ENCODE peak calls at places on chromosomes 11 and 22, in six cellular contexts. F is RPMI7951, S is aorta, J is upper lobe of right lung, N is fibroblast of lung, R is nephron progenitor cell. W is an unnamed sample.

GRCh38 chr11:99973993-99974392 is 713.1 kb upstream of the ARHGAP42 start:
- DNase-seq in F (no peak), S (no peak), J (no peak), N (no peak), R (no peak), W (no peak)

GRCh38 chr22:43897751-43898261 is 6.0 kb upstream of the PNPLA5 start:
- DNase-seq in F (peak), S (no peak), J (no peak), N (peak), R (no peak), W (no peak)

GRCh38 chr22:40766956-40767355 is 52.2 kb downstream of the SLC25A17 start:
- DNase-seq in F (no peak), S (no peak), J (no peak), N (no peak), R (no peak), W (no peak)

GRCh38 chr11:45150943-45151342 is 4.5 kb downstream of the PRDM11 start:
- DNase-seq in F (no peak), S (no peak), J (no peak), N (no peak), R (no peak), W (no peak)

GRCh38 chr11:101583180-101584128 is at the start of gene TRPC6:
- DNase-seq in F (no peak), S (peak), J (peak), N (peak), R (peak), W (peak)

GRCh38 chr22:39444247-39444800 is 12.5 kb upstream of the MGAT3 start:
- DNase-seq in F (no peak), S (no peak), J (no peak), N (no peak), R (no peak), W (no peak)

GRCh38 chr22:19903031-19903430 is 38.5 kb upstream of the COMT start:
- DNase-seq in F (no peak), S (no peak), J (no peak), N (no peak), R (peak), W (no peak)

GRCh38 chr22:36644333-36644757 is 59.2 kb downstream of the CACNG2 start:
- DNase-seq in F (peak), S (no peak), J (no peak), N (peak), R (peak), W (no peak)

GRCh38 chr11:116078101-116078561 is 573.9 kb upstream of the CADM1 start:
- DNase-seq in F (peak), S (no peak), J (no peak), N (peak), R (peak), W (no peak)

GRCh38 chr22:38949889-38950405 is 7.5 kb upstream of the APOBEC3A start:
- DNase-seq in F (no peak), S (peak), J (no peak), N (no peak), R (no peak), W (no peak)

GRCh38 chr11:134503104-134503503 is 91.1 kb upstream of the B3GAT1 start:
- DNase-seq in F (no peak), S (no peak), J (peak), N (no peak), R (no peak), W (no peak)

GRCh38 chr11:125797641-125798040 is 9.7 kb downstream of the PATE3 start:
- DNase-seq in F (no peak), S (no peak), J (no peak), N (no peak), R (no peak), W (no peak)

GRCh38 chr11:20353829-20354434 is 9.6 kb upstream of the HTATIP2 start:
- DNase-seq in F (peak), S (no peak), J (no peak), N (peak), R (peak), W (peak)

GRCh38 chr11:38005597-38005996 is 1407.6 kb upstream of the RAG2 start:
- DNase-seq in F (no peak), S (no peak), J (no peak), N (peak), R (no peak), W (no peak)

GRCh38 chr22:39108487-39108886 is 11.4 kb downstream of the APOBEC3H start:
- DNase-seq in F (no peak), S (no peak), J (no peak), N (no peak), R (no peak), W (no peak)

GRCh38 chr22:35690001-35690400 is 27.7 kb upstream of the APOL5 start:
- DNase-seq in F (no peak), S (no peak), J (no peak), N (no peak), R (no peak), W (no peak)

GRCh38 chr11:102802341-102802740 is 4.4 kb upstream of the MMP1 start:
- DNase-seq in F (peak), S (no peak), J (no peak), N (peak), R (no peak), W (no peak)

GRCh38 chr11:120271672-120272071 is 31.7 kb downstream of the POU2F3 start:
- DNase-seq in F (no peak), S (no peak), J (no peak), N (no peak), R (no peak), W (no peak)

GRCh38 chr22:19805821-19806212 is 45.2 kb downstream of the TBX1 start:
- DNase-seq in F (peak), S (peak), J (peak), N (no peak), R (no peak), W (no peak)

GRCh38 chr11:4095509-4096230 is 1.1 kb downstream of the RRM1 start:
- DNase-seq in F (peak), S (no peak), J (no peak), N (peak), R (no peak), W (no peak)

GRCh38 chr22:33018232-33018864 is 39.8 kb downstream of the SYN3 start:
- DNase-seq in F (peak), S (no peak), J (no peak), N (peak), R (peak), W (peak)

GRCh38 chr11:130414107-130415088 is 14.0 kb downstream of the ADAMTS8 start:
- DNase-seq in F (no peak), S (no peak), J (no peak), N (peak), R (peak), W (no peak)

GRCh38 chr11:31802990-31803812 is 7.9 kb downstream of the PAX6 start:
- DNase-seq in F (no peak), S (no peak), J (no peak), N (peak), R (peak), W (no peak)

GRCh38 chr22:35984776-35985175 is 43.8 kb downstream of the RBFOX2 start:
- DNase-seq in F (no peak), S (no peak), J (no peak), N (no peak), R (no peak), W (no peak)

GRCh38 chr11:1499261-1499890 is 12.8 kb upstream of the MOB2 start:
- DNase-seq in F (no peak), S (peak), J (peak), N (no peak), R (no peak), W (no peak)

GRCh38 chr11:66859686-66860448 is 3.0 kb downstream of the LRFN4 start:
- DNase-seq in F (no peak), S (no peak), J (no peak), N (no peak), R (no peak), W (no peak)

GRCh38 chr11:103091441-103091809 is 535 bp downstream of the DCUN1D5 start:
- DNase-seq in F (peak), S (peak), J (peak), N (peak), R (peak), W (peak)

GRCh38 chr11:134949121-134949591 is 537.1 kb upstream of the B3GAT1 start:
- DNase-seq in F (peak), S (peak), J (no peak), N (peak), R (no peak), W (no peak)

GRCh38 chr11:130063398-130063797 is 6.3 kb upstream of the APLP2 start:
- DNase-seq in F (no peak), S (no peak), J (no peak), N (no peak), R (no peak), W (no peak)

GRCh38 chr22:50573491-50574382 is 4.5 kb downstream of the CPT1B start:
- DNase-seq in F (no peak), S (peak), J (no peak), N (no peak), R (no peak), W (no peak)

GRCh38 chr22:38131399-38131798 is 20.9 kb upstream of the BAIAP2L2 start:
- DNase-seq in F (no peak), S (peak), J (no peak), N (no peak), R (no peak), W (no peak)

GRCh38 chr11:83025267-83025704 is 46.4 kb downstream of the RAB30 start:
- DNase-seq in F (peak), S (no peak), J (no peak), N (no peak), R (no peak), W (peak)

GRCh38 chr11:1770061-1770460 is 6.3 kb upstream of the CTSD start:
- DNase-seq in F (no peak), S (no peak), J (no peak), N (no peak), R (no peak), W (no peak)

GRCh38 chr11:108873305-108873704 is 208.4 kb downstream of the DDX10 start:
- DNase-seq in F (peak), S (no peak), J (no peak), N (peak), R (no peak), W (no peak)

GRCh38 chr11:2800655-2801531 is 84.7 kb downstream of the CDKN1C start:
- DNase-seq in F (no peak), S (peak), J (peak), N (no peak), R (no peak), W (no peak)

GRCh38 chr11:64334764-64335741 is 5.0 kb upstream of the CCDC88B start:
- DNase-seq in F (peak), S (no peak), J (peak), N (peak), R (peak), W (no peak)